ENCODE peak calls at places on chromosomes 1 and 21, in seven cellular contexts. One of them, this sample, is unnamed.

GRCh38 chr1:206578959-206579358 is 33.3 kb downstream of the EIF2D start:
- DNase-seq in GM12878: no peak
- DNase-seq in H1: no peak
- DNase-seq in HCT116: no peak
- DNase-seq in GM23338: no peak
- DNase-seq in HepG2: no peak
- DNase-seq in endothelial cell of umbilical vein: no peak
- DNase-seq in this sample: no peak

GRCh38 chr1:17671741-17672140 is 83.4 kb upstream of the ACTL8 start:
- DNase-seq in HepG2: no peak
- DNase-seq in endothelial cell of umbilical vein: no peak
- DNase-seq in HCT116: no peak
- DNase-seq in H1: no peak
- DNase-seq in GM12878: no peak
- DNase-seq in GM23338: peak
- DNase-seq in this sample: no peak

GRCh38 chr1:1973716-1974642 is 29.6 kb downstream of the CFAP74 start:
- DNase-seq in endothelial cell of umbilical vein: no peak
- DNase-seq in H1: no peak
- DNase-seq in HepG2: no peak
- DNase-seq in GM23338: no peak
- DNase-seq in HCT116: no peak
- DNase-seq in GM12878: no peak
- DNase-seq in this sample: no peak

GRCh38 chr1:108513114-108513513 is 46.8 kb upstream of the EEIG2 start:
- DNase-seq in HepG2: no peak
- DNase-seq in H1: no peak
- DNase-seq in endothelial cell of umbilical vein: no peak
- DNase-seq in GM23338: no peak
- DNase-seq in GM12878: no peak
- DNase-seq in HCT116: no peak
- DNase-seq in this sample: no peak

GRCh38 chr1:27366411-27367159 is at the start of gene MAP3K6:
- DNase-seq in GM12878: no peak
- DNase-seq in endothelial cell of umbilical vein: peak
- DNase-seq in HCT116: peak
- DNase-seq in GM23338: peak
- DNase-seq in H1: no peak
- DNase-seq in HepG2: no peak
- DNase-seq in this sample: no peak

GRCh38 chr1:243924188-243924587 is 74.1 kb upstream of the AKT3 start:
- DNase-seq in GM12878: no peak
- DNase-seq in HCT116: no peak
- DNase-seq in GM23338: no peak
- DNase-seq in HepG2: no peak
- DNase-seq in endothelial cell of umbilical vein: no peak
- DNase-seq in H1: no peak
- DNase-seq in this sample: no peak

GRCh38 chr1:227357229-227358078 is 39.2 kb upstream of the CDC42BPA start:
- DNase-seq in GM23338: peak
- DNase-seq in HCT116: peak
- DNase-seq in H1: peak
- DNase-seq in HepG2: peak
- DNase-seq in endothelial cell of umbilical vein: peak
- DNase-seq in GM12878: no peak
- DNase-seq in this sample: no peak

GRCh38 chr1:51070640-51071039 is 31.4 kb upstream of the C1orf185 start:
- DNase-seq in HepG2: no peak
- DNase-seq in endothelial cell of umbilical vein: no peak
- DNase-seq in HCT116: no peak
- DNase-seq in GM23338: no peak
- DNase-seq in H1: no peak
- DNase-seq in GM12878: no peak
- DNase-seq in this sample: no peak

GRCh38 chr1:244113532-244114320 is 62.6 kb downstream of the ZBTB18 start:
- DNase-seq in GM12878: no peak
- DNase-seq in endothelial cell of umbilical vein: peak
- DNase-seq in H1: no peak
- DNase-seq in GM23338: no peak
- DNase-seq in HCT116: no peak
- DNase-seq in HepG2: no peak
- DNase-seq in this sample: no peak

GRCh38 chr1:86472767-86473166 is 4.0 kb downstream of the CLCA1 start:
- DNase-seq in HCT116: no peak
- DNase-seq in H1: no peak
- DNase-seq in endothelial cell of umbilical vein: no peak
- DNase-seq in HepG2: no peak
- DNase-seq in GM12878: no peak
- DNase-seq in GM23338: no peak
- DNase-seq in this sample: no peak

GRCh38 chr21:35578350-35578782 is 482.0 kb downstream of the SETD4 start:
- DNase-seq in GM23338: no peak
- DNase-seq in GM12878: no peak
- DNase-seq in H1: no peak
- DNase-seq in endothelial cell of umbilical vein: no peak
- DNase-seq in HCT116: no peak
- DNase-seq in HepG2: no peak
- DNase-seq in this sample: no peak

GRCh38 chr1:41419584-41420295 is 58.5 kb downstream of the FOXO6 start:
- DNase-seq in H1: no peak
- DNase-seq in GM12878: no peak
- DNase-seq in endothelial cell of umbilical vein: no peak
- DNase-seq in GM23338: no peak
- DNase-seq in HepG2: no peak
- DNase-seq in HCT116: no peak
- DNase-seq in this sample: no peak

GRCh38 chr1:52157582-52157981 is 15.7 kb downstream of the ZFYVE9 start:
- DNase-seq in endothelial cell of umbilical vein: no peak
- DNase-seq in HepG2: no peak
- DNase-seq in HCT116: no peak
- DNase-seq in GM23338: no peak
- DNase-seq in H1: no peak
- DNase-seq in GM12878: no peak
- DNase-seq in this sample: no peak

GRCh38 chr1:234782057-234782800 is 172.3 kb upstream of the IRF2BP2 start:
- DNase-seq in HepG2: no peak
- DNase-seq in GM23338: no peak
- DNase-seq in GM12878: no peak
- DNase-seq in endothelial cell of umbilical vein: peak
- DNase-seq in H1: no peak
- DNase-seq in HCT116: no peak
- DNase-seq in this sample: no peak

GRCh38 chr1:172352435-172352834 is 68.0 kb upstream of the C1orf105 start:
- DNase-seq in H1: no peak
- DNase-seq in HCT116: peak
- DNase-seq in HepG2: no peak
- DNase-seq in endothelial cell of umbilical vein: no peak
- DNase-seq in GM23338: no peak
- DNase-seq in GM12878: no peak
- DNase-seq in this sample: no peak

GRCh38 chr1:10761503-10762152 is 34.8 kb downstream of the CASZ1 start:
- DNase-seq in endothelial cell of umbilical vein: peak
- DNase-seq in HCT116: no peak
- DNase-seq in HepG2: peak
- DNase-seq in GM23338: peak
- DNase-seq in GM12878: no peak
- DNase-seq in H1: no peak
- DNase-seq in this sample: no peak

GRCh38 chr1:209319057-209319432 is 264.5 kb upstream of the CAMK1G start:
- DNase-seq in H1: no peak
- DNase-seq in endothelial cell of umbilical vein: no peak
- DNase-seq in HCT116: no peak
- DNase-seq in HepG2: no peak
- DNase-seq in GM12878: no peak
- DNase-seq in GM23338: no peak
- DNase-seq in this sample: no peak

GRCh38 chr1:244384066-244384465 is 67.6 kb downstream of the ADSS2 start:
- DNase-seq in HCT116: no peak
- DNase-seq in GM12878: no peak
- DNase-seq in endothelial cell of umbilical vein: no peak
- DNase-seq in H1: no peak
- DNase-seq in HepG2: no peak
- DNase-seq in GM23338: no peak
- DNase-seq in this sample: no peak

GRCh38 chr1:113042336-113043143 is 30.5 kb upstream of the LRIG2 start:
- DNase-seq in GM12878: no peak
- DNase-seq in H1: peak
- DNase-seq in GM23338: peak
- DNase-seq in HCT116: peak
- DNase-seq in HepG2: peak
- DNase-seq in endothelial cell of umbilical vein: peak
- DNase-seq in this sample: no peak

GRCh38 chr1:119449964-119450363 is 35.0 kb downstream of the HSD3B2 start:
- DNase-seq in endothelial cell of umbilical vein: no peak
- DNase-seq in HCT116: no peak
- DNase-seq in H1: peak
- DNase-seq in HepG2: peak
- DNase-seq in GM23338: peak
- DNase-seq in GM12878: no peak
- DNase-seq in this sample: no peak

GRCh38 chr1:209404577-209404976 is 178.9 kb upstream of the CAMK1G start:
- DNase-seq in GM12878: no peak
- DNase-seq in H1: no peak
- DNase-seq in endothelial cell of umbilical vein: no peak
- DNase-seq in GM23338: no peak
- DNase-seq in HepG2: no peak
- DNase-seq in HCT116: no peak
- DNase-seq in this sample: no peak

GRCh38 chr21:45555557-45556301 is 13.5 kb upstream of the SLC19A1 start:
- DNase-seq in H1: peak
- DNase-seq in GM23338: peak
- DNase-seq in endothelial cell of umbilical vein: peak
- DNase-seq in HepG2: peak
- DNase-seq in HCT116: peak
- DNase-seq in GM12878: peak
- DNase-seq in this sample: no peak

GRCh38 chr21:28427356-28428022 is 565.2 kb downstream of the LTN1 start:
- DNase-seq in HCT116: no peak
- DNase-seq in GM12878: no peak
- DNase-seq in HepG2: no peak
- DNase-seq in endothelial cell of umbilical vein: no peak
- DNase-seq in GM23338: no peak
- DNase-seq in H1: no peak
- DNase-seq in this sample: no peak

GRCh38 chr1:17810668-17811067 is 55.5 kb downstream of the ACTL8 start:
- DNase-seq in GM23338: no peak
- DNase-seq in HCT116: no peak
- DNase-seq in endothelial cell of umbilical vein: no peak
- DNase-seq in HepG2: no peak
- DNase-seq in GM12878: no peak
- DNase-seq in H1: no peak
- DNase-seq in this sample: no peak

GRCh38 chr1:213643360-213643759 is 344.4 kb upstream of the PROX1 start:
- DNase-seq in HCT116: no peak
- DNase-seq in endothelial cell of umbilical vein: no peak
- DNase-seq in H1: no peak
- DNase-seq in GM12878: no peak
- DNase-seq in GM23338: no peak
- DNase-seq in HepG2: no peak
- DNase-seq in this sample: no peak

GRCh38 chr1:225737866-225738265 is 39.8 kb upstream of the SRP9 start:
- DNase-seq in HepG2: no peak
- DNase-seq in HCT116: no peak
- DNase-seq in GM23338: no peak
- DNase-seq in endothelial cell of umbilical vein: no peak
- DNase-seq in H1: no peak
- DNase-seq in GM12878: no peak
- DNase-seq in this sample: no peak

GRCh38 chr1:18676431-18676830 is 45.8 kb downstream of the PAX7 start:
- DNase-seq in H1: no peak
- DNase-seq in GM23338: peak
- DNase-seq in endothelial cell of umbilical vein: no peak
- DNase-seq in HCT116: no peak
- DNase-seq in HepG2: peak
- DNase-seq in GM12878: no peak
- DNase-seq in this sample: peak

GRCh38 chr1:85297538-85297854 is 21.1 kb upstream of the BCL10 start:
- DNase-seq in endothelial cell of umbilical vein: no peak
- DNase-seq in GM23338: no peak
- DNase-seq in HepG2: no peak
- DNase-seq in GM12878: no peak
- DNase-seq in H1: no peak
- DNase-seq in HCT116: no peak
- DNase-seq in this sample: no peak

GRCh38 chr21:21764281-21764680 is 766.1 kb downstream of the NCAM2 start:
- DNase-seq in HCT116: no peak
- DNase-seq in GM12878: no peak
- DNase-seq in HepG2: no peak
- DNase-seq in H1: no peak
- DNase-seq in endothelial cell of umbilical vein: no peak
- DNase-seq in GM23338: no peak
- DNase-seq in this sample: no peak
- TF ChIP-seq EZH2 in HCT116: no peak
- TF ChIP-seq EZH2 in GM12878: no peak
- TF ChIP-seq EZH2 in HepG2: no peak
- TF ChIP-seq EZH2 in H1: no peak
- TF ChIP-seq EZH2 in endothelial cell of umbilical vein: no peak
- TF ChIP-seq EZH2 in GM23338: no peak
- TF ChIP-seq EZH2 in this sample: no peak

GRCh38 chr1:177106614-177107365 is 57.7 kb downstream of the ASTN1 start:
- DNase-seq in endothelial cell of umbilical vein: no peak
- DNase-seq in HCT116: no peak
- DNase-seq in H1: no peak
- DNase-seq in GM23338: no peak
- DNase-seq in HepG2: no peak
- DNase-seq in GM12878: no peak
- DNase-seq in this sample: no peak
- TF ChIP-seq POLR2AphosphoS5 in endothelial cell of umbilical vein: no peak
- TF ChIP-seq POLR2AphosphoS5 in HCT116: no peak
- TF ChIP-seq POLR2AphosphoS5 in H1: no peak
- TF ChIP-seq POLR2AphosphoS5 in GM23338: no peak
- TF ChIP-seq POLR2AphosphoS5 in HepG2: no peak
- TF ChIP-seq POLR2AphosphoS5 in GM12878: no peak
- TF ChIP-seq POLR2AphosphoS5 in this sample: no peak

GRCh38 chr1:6486433-6487011 is 4.9 kb downstream of the PLEKHG5 start:
- DNase-seq in HCT116: peak
- DNase-seq in GM23338: peak
- DNase-seq in endothelial cell of umbilical vein: peak
- DNase-seq in GM12878: no peak
- DNase-seq in HepG2: peak
- DNase-seq in H1: peak
- DNase-seq in this sample: peak
- TF ChIP-seq EZH2 in HCT116: no peak
- TF ChIP-seq EZH2 in GM23338: no peak
- TF ChIP-seq EZH2 in endothelial cell of umbilical vein: no peak
- TF ChIP-seq EZH2 in GM12878: no peak
- TF ChIP-seq EZH2 in HepG2: no peak
- TF ChIP-seq EZH2 in H1: no peak
- TF ChIP-seq EZH2 in this sample: no peak

DNA sequence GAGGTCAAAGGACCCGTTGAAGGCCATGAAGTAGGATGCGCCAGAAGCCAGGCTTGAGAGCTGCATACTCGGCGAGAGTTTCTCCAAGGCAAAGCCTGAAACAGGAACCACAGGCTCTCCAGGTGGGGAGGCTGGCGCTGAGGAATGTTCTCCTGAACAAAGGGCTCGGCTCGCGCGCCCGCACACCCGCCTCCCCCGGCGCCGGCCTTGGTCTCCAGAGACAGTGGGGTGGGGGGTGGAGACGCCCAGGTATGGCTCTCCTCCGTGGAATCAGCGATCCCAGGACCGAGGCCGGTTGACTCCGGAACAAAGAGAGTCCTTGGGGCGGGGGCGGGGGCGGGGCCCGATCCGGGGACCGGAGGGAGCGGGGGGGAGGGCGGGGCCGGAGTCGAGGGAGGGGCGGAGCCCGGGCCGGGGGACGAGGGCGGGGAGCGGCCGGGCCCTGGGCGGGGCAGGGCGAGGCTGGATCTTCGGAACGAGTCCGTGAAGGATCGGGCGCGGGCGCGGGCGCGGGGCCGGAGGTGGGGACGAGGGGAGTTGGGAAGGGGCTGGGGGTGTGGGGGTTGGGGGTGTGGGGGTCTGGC is 85.0 kb downstream of the NKAIN1 start:
- DNase-seq in H1: peak
- DNase-seq in GM23338: peak
- DNase-seq in endothelial cell of umbilical vein: peak
- DNase-seq in GM12878: no peak
- DNase-seq in HepG2: peak
- DNase-seq in HCT116: no peak
- DNase-seq in this sample: no peak
- TF ChIP-seq POLR2AphosphoS5 in H1: peak
- TF ChIP-seq POLR2AphosphoS5 in GM23338: peak
- TF ChIP-seq POLR2AphosphoS5 in endothelial cell of umbilical vein: no peak
- TF ChIP-seq POLR2AphosphoS5 in GM12878: no peak
- TF ChIP-seq POLR2AphosphoS5 in HepG2: peak
- TF ChIP-seq POLR2AphosphoS5 in HCT116: peak
- TF ChIP-seq POLR2AphosphoS5 in this sample: peak

This sample was measured in SK-N-MC.